ENCODE peak calls at places on chromosomes 7 and 10, in four cellular contexts. T is astrocyte of the spinal cord, H is left ventricle myocardium inferior, N is AG04450. X is an unnamed sample.

GRCh38 chr7:50265968-50266694 is 38.4 kb upstream of the IKZF1 start:
- DNase-seq in T (no peak), H (no peak), N (no peak), X (peak)

GRCh38 chr10:72228318-72228751 is 12.3 kb upstream of the ASCC1 start:
- DNase-seq in T (no peak), H (no peak), N (no peak), X (no peak)

GRCh38 chr7:17580141-17580540 is 281.7 kb downstream of the AHR start:
- DNase-seq in T (peak), H (no peak), N (peak), X (no peak)

GRCh38 chr7:923108-924041 is 31.1 kb downstream of the ADAP1 start:
- DNase-seq in T (peak), H (peak), N (no peak), X (peak)

GRCh38 chr7:81339946-81340345 is 421.1 kb upstream of the SEMA3C start:
- DNase-seq in T (no peak), H (no peak), N (no peak), X (no peak)

GRCh38 chr10:43396061-43396927 is 12.7 kb downstream of the HNRNPF start:
- DNase-seq in T (peak), H (peak), N (no peak), X (peak)

GRCh38 chr10:112115781-112116385 is 67.7 kb downstream of the GPAM start:
- DNase-seq in T (no peak), H (no peak), N (no peak), X (peak)

GRCh38 chr7:26865094-26865388 is 651 bp upstream of the SKAP2 start:
- DNase-seq in T (no peak), H (peak), N (no peak), X (no peak)

GRCh38 chr10:112732277-112732891 is 217.7 kb upstream of the TCF7L2 start:
- DNase-seq in T (no peak), H (no peak), N (no peak), X (no peak)

GRCh38 chr10:8438603-8439002 is 384.1 kb downstream of the GATA3 start:
- DNase-seq in T (no peak), H (no peak), N (no peak), X (peak)

GRCh38 chr7:99748846-99749579 is 14.0 kb upstream of the CYP3A7 start:
- DNase-seq in T (no peak), H (no peak), N (no peak), X (no peak)

GRCh38 chr7:42642699-42643098 is 269.2 kb downstream of the C7orf25 start:
- DNase-seq in T (no peak), H (no peak), N (no peak), X (no peak)
- H3K4me3 ChIP-seq in T (no peak), H (no peak), N (no peak), X (no peak)

GRCh38 chr7:150322833-150323681 is at the start of the genes ACTR3C and LRRC61:
- DNase-seq in T (no peak), H (peak), N (no peak), X (peak)

GRCh38 chr7:150323682-150324365 is 479 bp upstream of the ACTR3C start:
- DNase-seq in T (no peak), H (no peak), N (no peak), X (no peak)

GRCh38 chr7:150322114-150322832 is 882 bp upstream of the LRRC61 start:
- DNase-seq in T (no peak), H (no peak), N (no peak), X (peak)

GRCh38 chr7:150324366-150324961 is 1.1 kb upstream of the ACTR3C start:
- DNase-seq in T (peak), H (no peak), N (no peak), X (no peak)

GRCh38 chr7:150321788-150322113 is 1.4 kb upstream of the LRRC61 start:
- DNase-seq in T (no peak), H (no peak), N (no peak), X (no peak)
- H3K4me3 ChIP-seq in T (no peak), H (peak), N (no peak), X (no peak)

DNA sequence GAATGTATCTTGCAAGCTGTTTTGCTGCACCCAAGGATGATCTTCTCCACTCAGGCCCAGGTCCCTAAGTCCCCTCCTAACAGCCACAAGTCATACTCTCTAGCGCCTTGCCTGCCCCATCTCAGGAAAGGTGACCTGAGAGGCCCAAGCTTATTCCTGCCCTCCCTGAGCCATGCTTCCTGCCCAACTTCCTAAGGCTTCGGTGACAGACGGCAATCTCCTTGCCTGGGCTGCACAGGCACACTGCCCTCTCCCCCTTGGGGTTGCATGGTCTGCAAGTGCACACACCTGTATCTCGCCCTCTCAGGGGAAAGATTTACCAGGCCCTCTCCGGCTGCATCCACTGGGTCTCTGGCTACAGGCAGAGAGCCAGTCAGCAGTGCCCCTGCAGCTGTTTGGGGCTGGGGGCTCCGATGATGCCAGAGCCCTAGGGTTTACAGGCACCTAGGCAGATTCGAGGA is 771 bp upstream of the ADIRF start:
- DNase-seq in T (no peak), H (no peak), N (no peak), X (no peak)
- H3K4me3 ChIP-seq in T (no peak), H (peak), N (no peak), X (no peak)

GRCh38 chr7:54932818-54933543 is 85.8 kb upstream of the EGFR start:
- DNase-seq in T (peak), H (peak), N (peak), X (no peak)
- H3K4me3 ChIP-seq in T (peak), H (peak), N (peak), X (no peak)

DNA sequence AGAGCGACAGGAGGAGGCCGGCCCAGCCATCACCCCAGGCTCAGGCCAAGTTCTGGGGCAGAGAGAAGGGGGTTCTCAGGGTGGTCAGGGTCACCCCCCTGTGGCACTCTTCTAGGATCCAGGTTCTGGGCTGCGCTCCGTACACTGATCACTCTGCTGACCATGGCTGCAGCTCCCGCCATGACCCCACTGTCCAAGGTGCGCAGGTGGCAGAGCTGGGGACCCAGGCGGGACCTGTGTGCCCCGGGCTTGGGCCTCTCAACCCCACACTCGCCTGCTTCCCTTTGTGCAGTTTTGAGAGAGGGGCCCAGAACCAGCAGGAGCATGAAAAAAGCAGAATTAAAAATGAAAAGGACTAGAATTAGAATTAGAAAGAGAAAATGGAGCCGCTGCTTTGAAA is 227.1 kb downstream of the FANK1 start:
- DNase-seq in T (no peak), H (no peak), N (no peak), X (no peak)
- H3K4me3 ChIP-seq in T (no peak), H (no peak), N (no peak), X (no peak)

GRCh38 chr7:19405546-19405945 is 260.3 kb upstream of the FERD3L start:
- DNase-seq in T (peak), H (no peak), N (no peak), X (no peak)
- H3K4me3 ChIP-seq in T (no peak), H (no peak), N (no peak), X (no peak)

GRCh38 chr7:159143780-159144755 is 599 bp downstream of the VIPR2 start:
- DNase-seq in T (peak), H (peak), N (no peak), X (no peak)
- H3K4me3 ChIP-seq in T (no peak), H (peak), N (no peak), X (no peak)

GRCh38 chr10:28717659-28718201 is 40.4 kb downstream of the BAMBI start:
- DNase-seq in T (no peak), H (no peak), N (no peak), X (no peak)

GRCh38 chr10:28721318-28721717 is 44.0 kb downstream of the BAMBI start:
- DNase-seq in T (no peak), H (no peak), N (no peak), X (no peak)

GRCh38 chr10:28719789-28720436 is 42.6 kb downstream of the BAMBI start:
- DNase-seq in T (peak), H (no peak), N (peak), X (no peak)

GRCh38 chr10:28716748-28717147 is 39.4 kb downstream of the BAMBI start:
- DNase-seq in T (no peak), H (no peak), N (no peak), X (no peak)

DNA sequence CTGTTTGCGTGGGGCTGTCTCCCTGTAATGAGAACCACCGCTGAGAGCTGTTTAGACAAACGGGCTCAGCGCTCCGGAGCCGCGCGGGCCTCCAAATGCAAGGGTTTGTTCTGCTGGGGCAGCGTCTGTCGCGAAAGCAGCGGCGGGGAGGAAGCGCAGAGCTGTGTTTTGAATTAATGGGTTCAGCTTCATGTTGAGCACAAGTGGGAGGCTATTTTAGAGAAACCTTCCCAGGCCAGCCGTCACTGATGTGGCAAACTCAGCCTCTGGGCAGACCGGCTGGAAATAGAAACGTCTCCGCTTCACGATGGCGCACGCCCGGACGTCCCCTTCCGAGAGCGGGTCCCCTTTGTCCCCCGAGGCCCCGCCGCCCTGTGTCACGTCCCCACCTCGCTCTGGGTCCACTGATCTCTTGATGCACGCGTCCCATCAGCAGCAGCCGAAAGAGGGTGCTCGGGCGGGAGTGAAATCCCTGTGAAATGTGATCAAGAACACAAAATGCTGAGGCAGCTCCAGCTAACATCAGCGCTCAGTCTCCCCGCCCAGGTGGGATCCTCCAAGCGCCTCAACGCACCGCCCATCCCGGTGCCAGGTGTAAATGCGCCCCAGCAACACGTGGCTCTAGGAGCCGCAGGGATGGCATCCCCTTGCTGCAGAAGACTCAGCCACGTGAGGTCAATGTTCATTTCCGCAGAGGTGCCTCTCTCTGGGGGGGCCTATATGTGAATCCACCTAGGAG is 44.9 kb downstream of the BAMBI start:
- DNase-seq in T (peak), H (peak), N (peak), X (no peak)
- H3K4me3 ChIP-seq in T (peak), H (peak), N (peak), X (no peak)

DNA sequence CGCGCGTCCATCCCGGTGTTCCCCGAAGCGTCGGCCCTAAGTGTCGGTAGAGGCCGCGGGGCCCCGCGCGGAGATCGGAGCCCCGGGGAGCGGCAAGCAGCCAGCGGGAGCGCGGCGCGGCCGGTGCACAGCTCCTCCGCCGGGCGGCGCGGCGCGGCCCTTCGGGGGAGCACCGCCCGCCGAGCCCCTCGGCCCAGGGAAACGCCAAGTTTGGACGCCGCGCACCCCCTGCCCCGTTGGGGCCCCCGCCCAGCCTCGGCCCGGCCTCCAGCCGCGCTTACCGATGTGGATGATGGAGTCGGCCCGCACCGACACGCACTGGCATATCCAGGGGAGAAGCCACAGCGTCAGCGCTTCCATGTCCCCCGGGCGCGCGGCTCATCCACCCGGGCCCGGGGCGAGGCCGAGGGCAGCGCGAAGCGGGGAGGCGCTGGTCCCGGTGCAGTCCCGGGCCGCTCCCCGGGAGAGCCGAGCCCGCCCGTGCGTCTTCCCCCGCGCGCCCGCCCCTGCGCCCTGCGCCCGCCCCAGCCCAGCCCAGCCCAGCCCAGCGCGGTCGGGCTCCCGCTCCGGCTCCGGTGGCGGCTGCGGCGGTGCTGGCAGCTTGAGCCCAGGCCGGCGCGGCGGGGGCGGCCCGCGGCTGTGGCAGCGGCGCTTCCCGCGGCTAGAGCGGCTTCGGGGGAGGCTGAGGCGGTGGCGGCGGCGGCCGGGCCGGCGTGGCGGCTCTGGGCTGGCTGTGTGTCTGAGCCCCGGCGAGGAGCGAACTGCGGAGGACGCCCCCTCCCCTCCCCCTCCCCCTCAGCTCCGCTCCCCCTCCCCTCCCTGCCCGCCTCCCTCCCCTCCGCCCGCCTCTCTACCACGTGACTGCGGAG is at the start of gene GRID1:
- DNase-seq in T (no peak), H (no peak), N (no peak), X (peak)
- H3K4me3 ChIP-seq in T (no peak), H (peak), N (peak), X (peak)

GRCh38 chr10:114518401-114519305 is 114.4 kb upstream of the AFAP1L2 start:
- DNase-seq in T (no peak), H (no peak), N (no peak), X (no peak)
- H3K4me3 ChIP-seq in T (no peak), H (no peak), N (no peak), X (no peak)